ENCODE peak calls at places on chromosome 21, in seven cellular contexts. I, T, L, Q, E, O and R are unnamed samples. For H3K4me1, the result is how much of the 10 kb centered on the place peaks cover.

GRCh38 chr21:39637197-39637970 is 24.6 kb downstream of the B3GALT5 start:
- DNase-seq in I (no peak), O (no peak), L (no peak), Q (no peak), T (peak), E (no peak), R (no peak)

GRCh38 chr21:25733859-25734653 is 648 bp downstream of the ATP5PF start:
- DNase-seq in T (peak), L (peak), I (no peak), O (no peak), E (peak), Q (no peak), R (peak)

GRCh38 chr21:38661296-38662223 is 144.2 kb upstream of the ETS2 start:
- DNase-seq in Q (peak), T (no peak), I (peak), O (no peak), L (peak), E (no peak), R (no peak)

GRCh38 chr21:18369115-18369514 is 34.5 kb downstream of the TMPRSS15 start:
- DNase-seq in I (no peak), E (no peak), L (no peak), O (no peak), T (no peak), Q (no peak), R (peak)

GRCh38 chr21:39885119-39885848 is 18.0 kb downstream of the PCP4 start:
- DNase-seq in E (no peak), Q (no peak), O (no peak), I (peak), L (peak), T (peak), R (no peak)

GRCh38 chr21:14750041-14750440 is 203.9 kb upstream of the SAMSN1 start:
- DNase-seq in O (no peak), L (no peak), E (no peak), I (no peak), T (no peak), Q (no peak), R (no peak)

GRCh38 chr21:38831526-38832467 is 26.1 kb downstream of the ETS2 start:
- DNase-seq in O (peak), E (peak), T (peak), I (peak), L (no peak), Q (peak), R (no peak)

GRCh38 chr21:37891953-37892352 is 24.3 kb downstream of the KCNJ6 start:
- DNase-seq in E (no peak), Q (no peak), L (no peak), T (no peak), O (no peak), I (no peak), R (no peak)

GRCh38 chr21:38120984-38121855 is 135.6 kb upstream of the KCNJ15 start:
- DNase-seq in I (no peak), E (no peak), T (no peak), Q (no peak), L (peak), O (no peak), R (no peak)

GRCh38 chr21:30747159-30747558 is at the start of gene KRTAP21-2:
- DNase-seq in T (no peak), Q (no peak), L (no peak), O (no peak), I (no peak), E (no peak), R (no peak)

GRCh38 chr21:20272791-20273362 is 725.3 kb upstream of the NCAM2 start:
- DNase-seq in E (no peak), O (no peak), I (no peak), Q (no peak), L (no peak), T (no peak), R (peak)

GRCh38 chr21:46350571-46350970 is 26.6 kb downstream of the PCNT start:
- DNase-seq in T (no peak), L (no peak), O (no peak), Q (no peak), I (no peak), E (no peak), R (no peak)

GRCh38 chr21:38766987-38767722 is 38.6 kb upstream of the ETS2 start:
- DNase-seq in T (peak), Q (peak), E (peak), L (no peak), I (no peak), O (peak), R (no peak)

GRCh38 chr21:39604951-39605350 is 7.8 kb upstream of the B3GALT5 start:
- DNase-seq in I (no peak), L (no peak), E (no peak), Q (no peak), T (no peak), O (no peak), R (no peak)

GRCh38 chr21:39867198-39867650 is at the start of gene PCP4:
- DNase-seq in L (no peak), O (peak), E (no peak), Q (peak), I (no peak), T (peak), R (peak)

GRCh38 chr21:46376231-46376628 is 52.3 kb downstream of the PCNT start:
- DNase-seq in Q (no peak), O (no peak), L (no peak), E (no peak), I (no peak), T (no peak), R (no peak)

GRCh38 chr21:46188226-46189212 is 4.3 kb upstream of the SPATC1L start:
- DNase-seq in T (peak), L (no peak), O (no peak), I (peak), E (no peak), Q (no peak), R (peak)

DNA sequence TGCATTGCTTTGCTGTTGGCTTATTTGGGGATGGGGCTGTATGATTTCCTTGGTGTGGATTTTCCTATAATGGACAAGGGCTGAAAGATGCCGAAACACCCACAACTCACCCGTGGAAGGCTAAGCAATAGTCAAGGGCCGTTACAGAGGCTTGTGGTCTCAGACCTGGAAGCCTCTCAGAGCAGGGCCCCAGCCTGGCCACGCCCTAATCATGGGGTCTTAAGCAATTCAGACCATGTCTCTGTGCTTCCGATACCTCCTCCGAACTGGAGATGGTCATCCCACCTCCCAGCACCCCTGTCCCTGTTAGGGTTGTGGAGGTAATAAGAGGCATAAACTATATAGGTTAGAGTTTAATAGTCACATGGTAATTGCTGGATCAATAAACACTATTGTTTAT is 3.4 kb downstream of the ABCG1 start:
- DNase-seq in T (no peak), O (no peak), Q (no peak), I (no peak), L (no peak), E (no peak), R (no peak)
- H3K4me1 ChIP-seq in T (under half), O (under half), Q (under half), I (under half), L (under half), E (under half), R (under half)

GRCh38 chr21:45094412-45094811 is 20.0 kb downstream of the ADARB1 start:
- DNase-seq in O (no peak), L (peak), E (no peak), T (no peak), I (no peak), Q (no peak), R (no peak)

GRCh38 chr21:45088729-45089128 is 14.3 kb downstream of the ADARB1 start:
- DNase-seq in L (no peak), I (no peak), E (no peak), T (no peak), Q (no peak), O (no peak), R (no peak)

GRCh38 chr21:45093064-45093532 is 18.7 kb downstream of the ADARB1 start:
- DNase-seq in E (no peak), I (peak), O (no peak), T (peak), Q (no peak), L (no peak), R (no peak)

GRCh38 chr21:45089964-45090363 is 15.6 kb downstream of the ADARB1 start:
- DNase-seq in T (no peak), Q (no peak), O (no peak), E (no peak), I (no peak), L (no peak), R (no peak)

DNA sequence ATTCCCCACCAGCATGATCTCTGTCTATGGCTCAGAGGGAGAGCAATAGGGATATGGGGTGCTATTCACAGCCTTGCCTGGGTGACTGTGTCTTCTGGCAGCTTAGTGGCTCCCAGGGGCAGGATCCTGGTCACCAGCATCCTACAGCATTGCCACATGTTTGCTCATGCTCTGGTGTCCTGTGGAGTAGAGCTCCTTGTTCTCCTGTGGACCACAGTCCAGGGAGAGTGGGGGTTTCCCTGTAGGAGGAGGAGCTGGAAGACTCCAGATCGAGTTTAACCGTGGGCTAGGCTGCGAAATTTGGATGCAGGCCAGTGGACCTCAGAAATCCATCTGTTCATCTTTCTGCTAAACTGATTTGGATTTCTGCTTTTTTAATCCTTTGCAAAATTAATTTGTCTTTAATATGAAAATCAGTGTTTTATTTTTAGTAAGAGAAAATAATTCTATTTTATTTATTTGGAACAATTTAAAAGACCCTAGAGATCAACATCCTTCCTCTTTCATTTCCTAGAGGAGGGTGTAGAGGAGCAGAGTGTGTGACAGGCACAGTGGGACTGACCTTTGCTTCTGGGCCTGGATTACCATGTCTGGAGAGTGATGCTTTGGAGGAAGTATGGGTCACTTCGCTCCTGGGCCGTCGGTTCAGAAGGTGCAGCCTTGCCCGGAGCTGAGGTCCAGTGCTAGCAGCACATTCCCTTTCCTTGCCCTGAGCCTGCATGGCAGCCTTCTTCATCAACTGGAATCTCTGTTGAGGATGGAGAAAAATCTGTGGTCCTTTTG is 17.4 kb downstream of the ADARB1 start:
- DNase-seq in I (no peak), T (no peak), E (no peak), L (no peak), Q (no peak), O (no peak), R (no peak)
- H3K4me1 ChIP-seq in I (half or more), T (under half), E (under half), L (half or more), Q (half or more), O (under half), R (under half)

DNA sequence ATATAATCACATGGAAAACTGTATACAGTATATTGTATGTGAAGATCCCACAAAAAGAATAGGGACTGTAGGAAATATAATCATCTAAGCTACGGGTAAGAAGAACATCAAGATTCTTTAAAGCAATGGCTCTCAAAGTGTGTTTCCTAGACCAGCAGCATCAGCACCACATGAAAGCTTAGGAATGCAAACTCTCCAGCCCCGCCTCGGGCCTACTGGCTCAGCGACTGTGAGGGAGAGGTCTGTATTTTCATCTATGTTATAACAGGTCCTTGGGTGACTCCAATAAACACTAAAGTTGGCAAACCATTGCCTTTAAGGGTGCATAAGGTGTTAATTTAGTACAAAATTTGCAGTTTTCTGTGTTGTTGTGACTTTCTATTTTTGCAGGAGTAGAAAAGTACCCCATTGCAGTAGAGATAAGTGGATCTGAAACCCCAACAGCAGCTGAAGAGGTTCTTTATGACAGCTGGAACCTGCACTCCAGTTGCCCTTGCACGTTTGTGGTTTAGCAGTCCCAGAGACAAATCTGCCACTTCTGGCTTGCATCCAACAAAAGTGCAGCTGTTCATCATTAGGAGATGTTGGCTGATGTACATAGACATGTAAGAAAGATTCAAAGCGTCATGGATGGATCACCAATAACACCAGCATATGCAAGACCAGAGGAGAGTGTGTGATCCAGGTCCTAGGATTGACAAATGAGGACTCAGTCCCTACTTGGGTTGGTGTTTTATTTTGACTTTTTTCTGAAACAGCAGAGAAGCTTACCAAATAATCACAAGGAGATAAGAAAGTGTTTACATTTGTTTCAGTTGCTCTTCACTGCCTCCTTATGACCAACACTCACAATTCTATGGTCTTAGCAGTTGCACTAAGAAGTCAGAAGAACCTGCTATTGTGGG is 15.9 kb upstream of the IFNAR1 start:
- DNase-seq in Q (no peak), L (no peak), I (no peak), T (no peak), E (peak), O (no peak), R (no peak)
- H3K4me1 ChIP-seq in Q (under half), L (under half), I (under half), T (under half), E (under half), O (under half), R (under half)

GRCh38 chr21:42747267-42747701 is 93.9 kb downstream of the PDE9A start:
- DNase-seq in T (no peak), L (no peak), E (no peak), Q (no peak), I (no peak), O (no peak), R (no peak)
- H3K4me1 ChIP-seq in T (under half), L (under half), E (under half), Q (under half), I (under half), O (under half), R (under half)

DNA sequence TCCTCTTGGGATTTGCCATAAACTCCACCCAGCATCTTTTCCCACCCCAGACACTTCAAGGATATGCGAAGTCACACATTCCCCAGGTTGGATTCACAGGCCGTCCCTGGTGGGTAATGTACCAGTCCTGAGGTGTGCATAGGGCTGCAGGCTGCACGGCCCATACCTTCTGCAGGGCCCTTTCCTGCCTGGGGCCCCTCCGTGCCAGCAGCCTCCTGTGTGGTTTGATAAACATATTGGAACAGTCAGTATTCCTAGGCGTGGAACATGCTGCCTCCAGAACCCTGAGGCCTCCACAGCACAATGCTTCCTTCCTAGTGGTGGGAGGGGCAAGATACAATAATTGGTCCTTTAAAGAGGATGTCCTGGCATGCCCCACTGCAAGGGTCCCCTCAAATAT is 26.6 kb downstream of the IL10RB start:
- DNase-seq in L (no peak), I (no peak), Q (no peak), E (no peak), O (no peak), T (no peak), R (no peak)
- H3K4me1 ChIP-seq in L (under half), I (under half), Q (under half), E (under half), O (under half), T (under half), R (under half)

DNA sequence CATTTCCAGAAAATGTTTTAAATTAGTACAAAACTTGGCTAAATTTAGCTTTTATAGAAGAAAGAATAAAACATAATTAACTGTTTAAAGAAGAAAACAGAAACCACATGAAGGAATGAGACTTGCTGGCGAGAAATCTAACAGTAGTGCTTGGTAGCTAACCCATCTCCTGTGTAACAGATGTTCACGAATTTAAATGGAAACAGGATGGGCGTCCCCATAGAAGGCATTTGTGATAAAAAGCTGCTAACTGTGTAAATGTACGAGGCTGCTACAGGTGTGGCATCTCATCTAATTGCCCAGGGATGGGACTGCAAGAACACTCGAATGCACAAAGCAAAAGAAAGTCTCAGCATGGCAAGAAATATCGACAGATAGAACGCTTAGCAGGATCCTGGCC is 112.8 kb downstream of the RUNX1 start:
- DNase-seq in T (no peak), L (no peak), O (no peak), I (no peak), Q (no peak), E (peak), R (no peak)
- H3K4me1 ChIP-seq in T (under half), L (under half), O (half or more), I (under half), Q (under half), E (half or more), R (under half)

GRCh38 chr21:36464590-36464989 is 15.3 kb downstream of the CLDN14 start:
- DNase-seq in I (no peak), T (no peak), O (no peak), E (no peak), Q (no peak), L (no peak), R (no peak)
- H3K4me1 ChIP-seq in I (under half), T (under half), O (under half), E (under half), Q (under half), L (under half), R (under half)

GRCh38 chr21:41834252-41834925 is 44.8 kb downstream of the PRDM15 start:
- DNase-seq in E (no peak), I (no peak), Q (no peak), L (peak), O (no peak), T (no peak), R (no peak)

GRCh38 chr21:41834926-41835663 is 44.0 kb downstream of the PRDM15 start:
- DNase-seq in E (no peak), O (no peak), T (no peak), L (peak), Q (no peak), I (no peak), R (no peak)

GRCh38 chr21:41837756-41838297 is 41.3 kb downstream of the PRDM15 start:
- DNase-seq in Q (no peak), T (no peak), E (no peak), L (no peak), I (no peak), O (no peak), R (no peak)

GRCh38 chr21:41836166-41837015 is 42.8 kb downstream of the PRDM15 start:
- DNase-seq in I (no peak), Q (no peak), L (peak), O (no peak), E (no peak), T (no peak), R (no peak)

DNA sequence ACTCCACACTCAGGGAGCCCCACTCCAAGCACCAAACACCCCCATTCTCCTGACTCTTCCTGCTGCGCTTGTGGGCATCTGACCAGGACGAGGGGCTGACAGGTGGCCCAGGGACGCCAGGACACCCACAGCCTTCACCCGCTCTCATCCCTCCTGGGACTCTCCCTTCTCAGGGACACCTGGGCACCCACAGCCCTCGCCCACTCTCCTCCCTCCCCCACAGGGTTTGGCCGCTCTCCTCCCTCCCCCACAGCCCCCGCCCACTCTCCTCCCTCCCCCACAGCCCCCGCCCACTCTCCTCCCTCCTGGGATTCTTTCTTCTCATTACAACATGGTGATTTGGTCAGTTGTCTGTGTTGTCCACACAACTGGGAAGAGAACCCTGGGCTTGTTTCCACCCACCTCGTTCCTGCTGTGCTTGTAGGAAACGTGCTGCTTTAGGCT is 43.4 kb downstream of the PRDM15 start:
- DNase-seq in T (no peak), I (no peak), L (no peak), E (no peak), Q (no peak), O (no peak), R (no peak)
- H3K4me1 ChIP-seq in T (under half), I (under half), L (under half), E (under half), Q (under half), O (under half), R (under half)

GRCh38 chr21:36250423-36251075 is 69.4 kb upstream of the MORC3 start:
- DNase-seq in I (no peak), Q (no peak), O (no peak), T (no peak), E (no peak), L (no peak), R (no peak)

GRCh38 chr21:36257657-36258056 is 62.3 kb upstream of the MORC3 start:
- DNase-seq in O (no peak), Q (no peak), I (no peak), T (no peak), L (no peak), E (no peak), R (no peak)

GRCh38 chr21:36254106-36254941 is 65.7 kb upstream of the MORC3 start:
- DNase-seq in L (no peak), T (no peak), E (no peak), I (no peak), Q (no peak), O (no peak), R (no peak)

GRCh38 chr21:36260030-36260787 is 59.8 kb upstream of the MORC3 start:
- DNase-seq in L (no peak), O (peak), T (peak), Q (no peak), E (peak), I (no peak), R (peak)

GRCh38 chr21:36255650-36256047 is 64.3 kb upstream of the MORC3 start:
- DNase-seq in O (no peak), T (no peak), L (no peak), E (no peak), Q (no peak), I (no peak), R (no peak)
- H3K4me1 ChIP-seq in O (under half), T (under half), L (under half), E (under half), Q (under half), I (under half), R (under half)